ENCODE peak calls at places on chromosome 15, in eight cellular contexts. D is DMS 273 treated with DMSO at 0.1 percent for 48 hours, L is amniotic stem cell, Y is AG20443, O is H1, B is left ventricle myocardium inferior, N is midbrain, H is GM20000. X is an unnamed sample.

GRCh38 chr15:68815598-68815997 is 5.1 kb downstream of the ANP32A start:
- DNase-seq in D (no peak), H (no peak), N (no peak), O (no peak), B (no peak), Y (no peak), L (no peak), X (no peak)

GRCh38 chr15:71137138-71137518 is 21.9 kb downstream of the THSD4 start:
- DNase-seq in O (no peak), Y (no peak), D (no peak), H (no peak), B (no peak), N (no peak), L (no peak), X (no peak)

GRCh38 chr15:80573614-80574013 is 121.5 kb upstream of the ABHD17C start:
- DNase-seq in N (no peak), H (no peak), Y (no peak), D (no peak), O (no peak), B (no peak), L (no peak), X (no peak)

GRCh38 chr15:52095597-52096262 is 16.8 kb downstream of the BCL2L10 start:
- DNase-seq in L (peak; percentile 84), N (no peak), Y (peak; percentile 47), O (no peak), H (no peak), B (no peak), D (no peak), X (peak; percentile 31)

GRCh38 chr15:52183562-52184173 is 7.5 kb downstream of the GNB5 start:
- DNase-seq in B (no peak), Y (peak; percentile 70), O (peak; percentile 77), L (no peak), H (peak; percentile 36), N (peak; percentile 57), D (no peak), X (peak; percentile 42)

GRCh38 chr15:24823473-24823872 is 131.3 kb upstream of the SNRPN start:
- DNase-seq in L (no peak), Y (no peak), O (peak; percentile 92), H (no peak), B (peak; percentile 59), D (peak; percentile 0), N (peak; percentile 62), X (no peak)

GRCh38 chr15:66408690-66409089 is 22.0 kb downstream of the MAP2K1 start:
- DNase-seq in O (no peak), N (no peak), H (no peak), L (no peak), D (no peak), B (no peak), Y (no peak), X (no peak)

GRCh38 chr15:88493811-88494210 is 26.3 kb downstream of the MRPS11 start:
- DNase-seq in O (no peak), D (peak; percentile 48), B (no peak), H (no peak), L (no peak), Y (no peak), N (no peak), X (no peak)

GRCh38 chr15:29612096-29612495 is 210.2 kb downstream of the TJP1 start:
- DNase-seq in N (no peak), O (no peak), D (no peak), L (peak; percentile 41), B (no peak), H (no peak), Y (peak; percentile 88), X (peak; percentile 69)

GRCh38 chr15:70013647-70014310 is 83.9 kb downstream of the TLE3 start:
- DNase-seq in L (no peak), B (no peak), N (no peak), Y (no peak), D (no peak), O (no peak), H (no peak), X (no peak)

GRCh38 chr15:92400573-92400972 is 6.9 kb downstream of the ST8SIA2 start:
- DNase-seq in O (no peak), Y (no peak), D (no peak), L (no peak), N (no peak), H (no peak), B (no peak), X (no peak)

GRCh38 chr15:32091505-32092380 is 61.4 kb downstream of the CHRNA7 start:
- DNase-seq in B (no peak), O (no peak), H (no peak), Y (no peak), D (no peak), N (no peak), L (no peak), X (no peak)

GRCh38 chr15:84864429-84864795 is 20.1 kb upstream of the SLC28A1 start:
- DNase-seq in B (no peak), N (no peak), D (no peak), O (no peak), L (no peak), H (no peak), Y (no peak), X (no peak)

GRCh38 chr15:81106560-81106959 is 27.5 kb upstream of the CFAP161 start:
- DNase-seq in N (peak; percentile 68), Y (peak; percentile 78), O (peak; percentile 56), D (peak; percentile 10), B (no peak), H (peak; percentile 69), L (peak; percentile 62), X (peak; percentile 71)

GRCh38 chr15:94526071-94526689 is 294.8 kb downstream of the MCTP2 start:
- DNase-seq in H (no peak), Y (no peak), L (no peak), O (no peak), D (no peak), N (no peak), B (no peak), X (no peak)

GRCh38 chr15:101305820-101306255 is 10.8 kb upstream of the SNRPA1 start:
- DNase-seq in B (no peak), H (no peak), N (no peak), Y (no peak), O (peak; percentile 39), L (no peak), D (no peak), X (no peak)

GRCh38 chr15:66658057-66658456 is 44.0 kb upstream of the SMAD6 start:
- DNase-seq in H (no peak), L (no peak), O (no peak), D (no peak), B (no peak), N (no peak), Y (no peak), X (no peak)

GRCh38 chr15:100880897-100881242 is 1.2 kb downstream of the ALDH1A3 start:
- DNase-seq in L (no peak), Y (no peak), B (no peak), H (no peak), O (no peak), N (no peak), D (no peak), X (no peak)

GRCh38 chr15:65979837-65980236 is 110.5 kb downstream of the RAB11A start:
- DNase-seq in Y (no peak), O (no peak), D (no peak), L (no peak), B (no peak), H (no peak), N (no peak), X (no peak)

GRCh38 chr15:90497374-90497773 is 32.3 kb upstream of the CRTC3 start:
- DNase-seq in O (no peak), D (no peak), B (no peak), Y (no peak), L (no peak), N (no peak), H (no peak), X (no peak)

GRCh38 chr15:51737538-51738305 is at the start of gene LYSMD2:
- DNase-seq in N (peak; percentile 60), D (no peak), Y (peak; percentile 81), O (no peak), H (peak; percentile 83), B (peak; percentile 88), L (no peak), X (peak; percentile 83)

GRCh38 chr15:32855942-32856341 is 138.1 kb downstream of the GREM1 start:
- DNase-seq in Y (peak; percentile 80), H (no peak), D (no peak), L (peak; percentile 84), B (no peak), N (no peak), O (no peak), X (peak; percentile 64)

GRCh38 chr15:52652984-52653383 is 26.2 kb downstream of the ATOSA start:
- DNase-seq in Y (peak; percentile 6), B (no peak), N (no peak), L (peak; percentile 17), O (no peak), H (no peak), D (no peak), X (peak; percentile 35)

X was measured in AG08396.